ENCODE peak calls at places on chromosomes 12 and 14, in five cellular contexts. S is CD4-positive, CD25-positive, alpha-beta regulatory T cell; R is CD8-positive, alpha-beta memory T cell; D is GM12891; I is NCI-H1417. K is an unnamed sample.

GRCh38 chr12:122423258-122424165 is 1.0 kb upstream of the CLIP1 start:
- DNase-seq in S (no peak), R (no peak), D (no peak), I (peak; percentile 58), K (no peak)

GRCh38 chr14:81834308-81834707 is 300.7 kb upstream of the SEL1L start:
- DNase-seq in S (no peak), R (no peak), D (no peak), I (no peak), K (no peak)

GRCh38 chr14:104845834-104846441 is 19.1 kb upstream of the CEP170B start:
- DNase-seq in S (no peak), R (no peak), D (no peak), I (no peak), K (no peak)

GRCh38 chr12:6211421-6211869 is 11.2 kb downstream of the CD9 start:
- DNase-seq in S (no peak), R (no peak), D (no peak), I (no peak), K (no peak)

GRCh38 chr12:120742207-120742536 is 16.5 kb downstream of the ACADS start:
- DNase-seq in S (no peak), R (no peak), D (no peak), I (no peak), K (no peak)

GRCh38 chr12:23259558-23259957 is 634.6 kb downstream of the ETNK1 start:
- DNase-seq in S (no peak), R (no peak), D (no peak), I (no peak), K (no peak)

GRCh38 chr14:104827173-104828055 is 26.5 kb downstream of the ZBTB42 start:
- DNase-seq in S (peak; percentile 52), R (peak; percentile 49), D (peak; percentile 70), I (no peak), K (peak; percentile 27)

GRCh38 chr12:13950502-13950901 is 30.9 kb downstream of the GRIN2B start:
- DNase-seq in S (no peak), R (no peak), D (no peak), I (no peak), K (no peak)

GRCh38 chr12:52539024-52539820 is 13.7 kb downstream of the KRT71 start:
- DNase-seq in S (no peak), R (no peak), D (no peak), I (peak; percentile 76), K (peak; percentile 53)

GRCh38 chr12:16870845-16871244 is 264.9 kb upstream of the LMO3 start:
- DNase-seq in S (no peak), R (no peak), D (no peak), I (no peak), K (no peak)

GRCh38 chr14:54182419-54183040 is 214.3 kb upstream of the CDKN3 start:
- DNase-seq in S (no peak), R (no peak), D (no peak), I (no peak), K (no peak)

GRCh38 chr12:62632521-62632920 is 165.9 kb downstream of the MON2 start:
- DNase-seq in S (no peak), R (no peak), D (peak; percentile 42), I (no peak), K (peak; percentile 36)

GRCh38 chr12:25052191-25053020 is 103.5 kb upstream of the BCAT1 start:
- DNase-seq in S (peak; percentile 27), R (peak; percentile 87), D (peak; percentile 14), I (no peak), K (no peak)

K was measured in NCI-H2081.